ENCODE peak calls at places on chromosomes 6 and 20, in five cellular contexts. M is sigmoid colon, C is tibial nerve, I is HepG2, N is A549. D is an unnamed sample. For H3K4me1, the result is how much of the 10 kb centered on the place peaks cover.

GRCh38 chr20:13183005-13183404 is 38.1 kb upstream of the ISM1 start:
- DNase-seq in M (no peak), C (no peak), N (no peak), I (no peak), D (no peak)

GRCh38 chr20:57849868-57850215 is 140.0 kb upstream of the PMEPA1 start:
- DNase-seq in C (no peak), M (no peak), N (no peak), I (no peak), D (no peak)

GRCh38 chr6:156398371-156398770 is 378.8 kb upstream of the ARID1B start:
- DNase-seq in I (no peak), M (no peak), C (no peak), N (no peak), D (no peak)

GRCh38 chr6:143744593-143745151 is 66.9 kb downstream of the PHACTR2 start:
- DNase-seq in M (no peak), N (peak), I (peak), C (no peak), D (peak)

GRCh38 chr20:24754691-24755090 is 194.4 kb upstream of the CST7 start:
- DNase-seq in M (no peak), N (no peak), I (no peak), C (no peak), D (no peak)

GRCh38 chr6:36136034-36136433 is 5.7 kb downstream of the MAPK13 start:
- DNase-seq in N (no peak), M (no peak), I (no peak), C (no peak), D (no peak)

GRCh38 chr6:86723729-86724128 is 213.6 kb upstream of the HTR1E start:
- DNase-seq in M (no peak), I (no peak), N (no peak), C (no peak), D (no peak)

GRCh38 chr6:15434263-15434662 is 188.4 kb downstream of the JARID2 start:
- DNase-seq in C (no peak), N (no peak), M (no peak), I (no peak), D (no peak)

GRCh38 chr6:79455446-79455845 is 81.8 kb downstream of the LCA5 start:
- DNase-seq in N (no peak), C (no peak), I (no peak), M (no peak), D (no peak)

GRCh38 chr6:113857565-113858066 is 471 bp downstream of the MARCKS start:
- DNase-seq in C (peak), I (no peak), M (no peak), N (peak), D (peak)

GRCh38 chr6:113858067-113858604 is 991 bp downstream of the MARCKS start:
- DNase-seq in C (peak), I (no peak), N (peak), M (peak), D (peak)

GRCh38 chr6:113860165-113860955 is 3.2 kb downstream of the MARCKS start:
- DNase-seq in N (no peak), I (peak), M (peak), C (peak), D (peak)

GRCh38 chr6:113859349-113860164 is 2.4 kb downstream of the MARCKS start:
- DNase-seq in N (no peak), M (peak), I (no peak), C (peak), D (peak)

DNA sequence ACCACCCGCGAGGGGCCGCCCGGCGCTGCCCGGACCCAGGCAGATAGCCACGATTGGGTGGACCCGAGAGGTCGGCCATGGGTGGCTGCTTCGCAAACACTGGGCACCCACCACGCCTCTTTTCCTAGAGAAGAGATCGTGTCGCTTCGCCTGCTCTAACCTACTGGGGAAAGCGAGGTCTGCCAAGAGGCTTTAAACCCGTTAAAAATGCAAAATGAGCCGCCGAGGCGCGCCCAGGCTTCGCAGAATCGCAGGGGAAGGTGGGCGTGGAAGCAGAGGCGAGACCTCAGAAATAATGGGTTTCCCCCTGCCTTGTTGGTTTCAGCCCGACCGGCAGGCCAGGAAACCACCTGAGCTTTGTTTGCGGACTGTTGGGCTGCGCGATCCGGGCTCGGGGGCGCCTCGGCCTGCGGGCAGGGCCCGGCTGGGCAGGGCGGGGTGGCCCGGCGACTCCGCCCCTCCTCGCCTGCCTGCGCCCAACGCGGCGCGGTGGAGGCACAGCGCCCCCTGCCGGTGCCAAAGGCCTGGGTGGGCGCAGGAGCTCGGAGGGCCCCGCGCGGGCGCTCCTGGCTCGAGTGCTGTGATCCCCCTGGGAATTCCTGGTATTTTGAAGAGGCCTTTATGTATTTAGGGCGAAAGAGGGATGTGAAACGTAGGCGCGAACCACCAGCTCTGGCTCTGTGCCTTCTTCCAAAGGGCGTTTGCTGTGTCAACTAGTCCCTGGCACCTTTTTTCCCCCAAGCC is 1.6 kb downstream of the MARCKS start:
- DNase-seq in I (peak), C (peak), N (peak), M (peak), D (peak)
- TF ChIP-seq POLR2A in I (peak), C (peak), N (peak), M (peak), D (peak)

DNA sequence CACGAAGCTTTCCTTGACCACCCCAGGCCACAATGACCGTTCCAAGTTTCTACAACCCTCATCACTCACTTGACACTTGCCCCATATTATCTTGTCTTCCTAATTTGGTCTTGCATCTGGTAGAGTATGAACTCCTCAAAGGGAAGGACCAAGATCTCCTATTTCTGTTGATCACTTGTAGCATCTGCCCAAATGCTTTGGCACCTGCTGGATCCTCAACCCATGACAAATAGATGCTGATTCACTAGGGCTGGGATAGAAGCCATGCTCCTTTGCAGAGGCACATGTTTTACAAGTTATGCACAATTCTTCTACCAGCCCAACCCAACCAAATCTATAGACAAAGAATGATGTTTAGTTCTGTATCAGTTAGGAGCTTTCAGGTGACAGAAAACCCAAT is 110.7 kb downstream of the UNC5CL start:
- DNase-seq in I (no peak), N (no peak), C (no peak), M (no peak), D (no peak)
- H3K4me1 ChIP-seq in I (under half), N (under half), C (under half), M (under half), D (under half)

DNA sequence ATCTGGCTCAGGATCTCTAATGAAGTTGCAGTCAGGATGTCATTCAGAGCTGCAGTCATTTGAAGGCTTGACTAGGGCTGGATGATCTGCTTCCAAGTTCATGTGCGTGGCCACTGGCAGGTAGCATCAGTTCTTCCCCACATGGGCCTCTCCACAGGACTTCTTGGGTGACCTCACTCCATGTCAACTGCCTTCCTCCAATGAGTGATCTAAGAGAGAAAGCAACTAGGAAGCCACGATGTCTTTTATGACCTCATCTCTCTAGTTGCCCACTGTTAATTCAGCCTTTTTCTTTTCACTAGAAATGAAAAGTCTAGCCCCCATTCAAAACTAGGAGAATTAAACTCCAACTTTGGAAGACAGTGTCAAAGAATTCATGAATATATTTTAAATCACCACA is 104.1 kb downstream of the COL9A1 start:
- DNase-seq in I (no peak), N (no peak), C (no peak), M (no peak), D (no peak)
- TF ChIP-seq EP300 in I (no peak), N (no peak), C (no peak), M (no peak), D (no peak)

GRCh38 chr6:27811383-27811782 is 100.8 kb downstream of the OR2B2 start:
- DNase-seq in M (no peak), N (no peak), C (no peak), I (no peak), D (no peak)

GRCh38 chr6:27812078-27812804 is 100.0 kb downstream of the OR2B2 start:
- DNase-seq in C (no peak), N (no peak), M (no peak), I (peak), D (no peak)

GRCh38 chr6:27809067-27809938 is 102.9 kb downstream of the OR2B2 start:
- DNase-seq in M (no peak), N (no peak), I (no peak), C (no peak), D (no peak)

GRCh38 chr6:27810768-27811298 is 101.4 kb downstream of the OR2B2 start:
- DNase-seq in I (no peak), C (no peak), N (no peak), M (no peak), D (no peak)

GRCh38 chr6:27809939-27810767 is 102.0 kb downstream of the OR2B2 start:
- DNase-seq in M (peak), N (peak), I (peak), C (peak), D (peak)
- TF ChIP-seq POLR2A in M (peak), N (peak), I (peak), C (peak), D (peak)

GRCh38 chr20:38200646-38201045 is 35.6 kb upstream of the TGM2 start:
- DNase-seq in I (no peak), C (no peak), N (no peak), M (peak), D (no peak)
- H3K4me1 ChIP-seq in I (under half), C (under half), N (under half), M (under half), D (under half)

DNA sequence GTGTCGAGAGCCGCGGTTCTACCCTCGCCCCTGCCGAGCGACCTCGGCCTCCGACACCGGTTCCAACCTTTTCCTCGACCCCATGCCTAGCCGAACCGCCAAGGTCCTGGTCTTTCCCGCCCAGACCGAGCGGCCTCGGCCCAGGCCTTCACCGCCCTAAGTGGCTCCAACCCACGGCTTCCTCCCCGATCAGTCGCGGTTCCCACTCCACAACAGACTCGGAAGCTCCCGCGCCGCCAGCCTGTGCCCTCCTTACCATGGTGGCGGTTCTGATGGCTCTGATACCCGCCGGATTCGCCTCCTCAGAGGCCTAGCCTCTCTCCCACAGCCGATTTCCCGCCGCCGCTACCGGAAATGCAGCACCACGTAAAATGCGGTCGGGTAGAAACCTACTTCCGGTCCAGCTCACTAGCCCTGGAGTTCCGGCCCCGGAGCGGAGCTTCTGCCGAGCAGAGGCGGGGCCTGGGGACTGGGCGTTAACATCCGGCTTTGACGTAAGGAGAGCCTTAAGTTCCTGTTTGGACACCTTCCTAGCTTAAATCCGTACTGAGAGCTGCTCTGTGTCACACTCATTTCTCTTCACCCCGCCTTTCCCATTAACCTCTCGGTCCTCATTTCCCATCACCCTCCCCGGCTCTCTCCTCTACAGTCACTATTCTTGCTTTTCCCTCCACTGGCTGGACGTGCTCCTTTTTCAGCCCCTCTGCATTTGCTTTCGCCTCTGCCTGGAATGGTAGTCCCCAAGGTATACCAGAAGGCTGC is at the start of gene SNRPB:
- DNase-seq in I (peak), N (peak), M (peak), C (peak), D (peak)
- TF ChIP-seq EP300 in I (peak), N (no peak), M (peak), C (peak), D (no peak)

D was measured in transverse colon.